ENCODE peak calls at places on chromosome 9, in six cellular contexts. One of them, this sample, is unnamed.

GRCh38 chr9:32677931-32678330 is 42.5 kb upstream of the TAF1L start:
- DNase-seq in PC-9: no peak
- DNase-seq in tibial artery: no peak
- DNase-seq in kidney: no peak
- DNase-seq in stomach: no peak
- DNase-seq in epithelial cell of esophagus: no peak
- DNase-seq in this sample: no peak

GRCh38 chr9:105030285-105030684 is 102.3 kb upstream of the ABCA1 start:
- DNase-seq in stomach: no peak
- DNase-seq in PC-9: no peak
- DNase-seq in tibial artery: no peak
- DNase-seq in epithelial cell of esophagus: peak
- DNase-seq in kidney: no peak
- DNase-seq in this sample: no peak

GRCh38 chr9:76912631-76913275 is 6.8 kb upstream of the PRUNE2 start:
- DNase-seq in stomach: no peak
- DNase-seq in kidney: no peak
- DNase-seq in epithelial cell of esophagus: peak
- DNase-seq in PC-9: no peak
- DNase-seq in tibial artery: no peak
- DNase-seq in this sample: no peak

GRCh38 chr9:133715866-133716563 is 22.1 kb downstream of the SARDH start:
- DNase-seq in epithelial cell of esophagus: no peak
- DNase-seq in kidney: peak
- DNase-seq in stomach: no peak
- DNase-seq in PC-9: peak
- DNase-seq in tibial artery: peak
- DNase-seq in this sample: no peak

GRCh38 chr9:8683496-8683895 is 883.9 kb upstream of the DMAC1 start:
- DNase-seq in stomach: no peak
- DNase-seq in epithelial cell of esophagus: no peak
- DNase-seq in PC-9: no peak
- DNase-seq in kidney: no peak
- DNase-seq in tibial artery: no peak
- DNase-seq in this sample: no peak

GRCh38 chr9:120265791-120266190 is 314.2 kb downstream of the CDK5RAP2 start:
- DNase-seq in tibial artery: no peak
- DNase-seq in epithelial cell of esophagus: peak
- DNase-seq in kidney: no peak
- DNase-seq in PC-9: no peak
- DNase-seq in stomach: no peak
- DNase-seq in this sample: no peak

GRCh38 chr9:85425153-85425611 is 316.6 kb downstream of the AGTPBP1 start:
- DNase-seq in stomach: peak
- DNase-seq in epithelial cell of esophagus: peak
- DNase-seq in tibial artery: peak
- DNase-seq in PC-9: peak
- DNase-seq in kidney: peak
- DNase-seq in this sample: peak

GRCh38 chr9:134278974-134279640 is 47.1 kb upstream of the RXRA start:
- DNase-seq in stomach: no peak
- DNase-seq in kidney: no peak
- DNase-seq in epithelial cell of esophagus: no peak
- DNase-seq in PC-9: no peak
- DNase-seq in tibial artery: no peak
- DNase-seq in this sample: no peak

GRCh38 chr9:136543830-136544548 is 1.9 kb downstream of the NOTCH1 start:
- DNase-seq in epithelial cell of esophagus: no peak
- DNase-seq in kidney: no peak
- DNase-seq in tibial artery: no peak
- DNase-seq in stomach: no peak
- DNase-seq in PC-9: no peak
- DNase-seq in this sample: no peak

GRCh38 chr9:127915801-127916664 is 808 bp downstream of the ST6GALNAC4 start:
- DNase-seq in tibial artery: peak
- DNase-seq in kidney: peak
- DNase-seq in stomach: no peak
- DNase-seq in PC-9: no peak
- DNase-seq in epithelial cell of esophagus: no peak
- DNase-seq in this sample: no peak

GRCh38 chr9:89218040-89218928 is 39.7 kb upstream of the SHC3 start:
- DNase-seq in stomach: no peak
- DNase-seq in kidney: no peak
- DNase-seq in epithelial cell of esophagus: no peak
- DNase-seq in tibial artery: no peak
- DNase-seq in PC-9: no peak
- DNase-seq in this sample: no peak

GRCh38 chr9:7844283-7844682 is 44.7 kb upstream of the DMAC1 start:
- DNase-seq in tibial artery: no peak
- DNase-seq in epithelial cell of esophagus: peak
- DNase-seq in kidney: no peak
- DNase-seq in stomach: no peak
- DNase-seq in PC-9: no peak
- DNase-seq in this sample: no peak

GRCh38 chr9:125525846-125526619 is 181.0 kb downstream of the MAPKAP1 start:
- DNase-seq in tibial artery: no peak
- DNase-seq in PC-9: no peak
- DNase-seq in epithelial cell of esophagus: no peak
- DNase-seq in kidney: no peak
- DNase-seq in stomach: no peak
- DNase-seq in this sample: no peak

GRCh38 chr9:38388283-38389223 is 3.9 kb upstream of the ALDH1B1 start:
- DNase-seq in kidney: no peak
- DNase-seq in stomach: no peak
- DNase-seq in epithelial cell of esophagus: peak
- DNase-seq in tibial artery: peak
- DNase-seq in PC-9: no peak
- DNase-seq in this sample: no peak

GRCh38 chr9:123053711-123054110 is 20.2 kb downstream of the GPR21 start:
- DNase-seq in stomach: no peak
- DNase-seq in epithelial cell of esophagus: no peak
- DNase-seq in PC-9: no peak
- DNase-seq in kidney: no peak
- DNase-seq in tibial artery: no peak
- DNase-seq in this sample: no peak

GRCh38 chr9:124776952-124777645 is at the start of gene OLFML2A:
- DNase-seq in epithelial cell of esophagus: peak
- DNase-seq in kidney: peak
- DNase-seq in PC-9: peak
- DNase-seq in stomach: no peak
- DNase-seq in tibial artery: peak
- DNase-seq in this sample: no peak

GRCh38 chr9:109258619-109259321 is 62.1 kb downstream of the EPB41L4B start:
- DNase-seq in PC-9: no peak
- DNase-seq in kidney: no peak
- DNase-seq in stomach: no peak
- DNase-seq in tibial artery: no peak
- DNase-seq in epithelial cell of esophagus: no peak
- DNase-seq in this sample: no peak

GRCh38 chr9:120099064-120099463 is 480.9 kb downstream of the CDK5RAP2 start:
- DNase-seq in PC-9: no peak
- DNase-seq in kidney: no peak
- DNase-seq in tibial artery: no peak
- DNase-seq in epithelial cell of esophagus: no peak
- DNase-seq in stomach: no peak
- DNase-seq in this sample: no peak

GRCh38 chr9:98369896-98370295 is 114.4 kb upstream of the TBC1D2 start:
- DNase-seq in tibial artery: no peak
- DNase-seq in epithelial cell of esophagus: no peak
- DNase-seq in kidney: no peak
- DNase-seq in stomach: no peak
- DNase-seq in PC-9: no peak
- DNase-seq in this sample: no peak

GRCh38 chr9:114678847-114679246 is 3.1 kb downstream of the TEX48 start:
- DNase-seq in tibial artery: no peak
- DNase-seq in kidney: no peak
- DNase-seq in PC-9: no peak
- DNase-seq in epithelial cell of esophagus: no peak
- DNase-seq in stomach: no peak
- DNase-seq in this sample: no peak

GRCh38 chr9:32378496-32378895 is 5.9 kb upstream of the ACO1 start:
- DNase-seq in kidney: no peak
- DNase-seq in PC-9: peak
- DNase-seq in stomach: no peak
- DNase-seq in tibial artery: no peak
- DNase-seq in epithelial cell of esophagus: peak
- DNase-seq in this sample: peak

GRCh38 chr9:26670052-26670640 is 222.5 kb downstream of the CAAP1 start:
- DNase-seq in kidney: no peak
- DNase-seq in tibial artery: no peak
- DNase-seq in PC-9: no peak
- DNase-seq in epithelial cell of esophagus: no peak
- DNase-seq in stomach: no peak
- DNase-seq in this sample: no peak

GRCh38 chr9:69674741-69675438 is 2.7 kb upstream of the APBA1 start:
- DNase-seq in tibial artery: no peak
- DNase-seq in kidney: no peak
- DNase-seq in stomach: no peak
- DNase-seq in epithelial cell of esophagus: peak
- DNase-seq in PC-9: no peak
- DNase-seq in this sample: no peak

GRCh38 chr9:125963932-125964331 is 216.8 kb downstream of the PBX3 start:
- DNase-seq in stomach: no peak
- DNase-seq in PC-9: no peak
- DNase-seq in epithelial cell of esophagus: no peak
- DNase-seq in tibial artery: no peak
- DNase-seq in kidney: no peak
- DNase-seq in this sample: no peak

GRCh38 chr9:89684912-89685636 is 80.3 kb downstream of the GADD45G start:
- DNase-seq in PC-9: no peak
- DNase-seq in stomach: peak
- DNase-seq in tibial artery: peak
- DNase-seq in epithelial cell of esophagus: no peak
- DNase-seq in kidney: no peak
- DNase-seq in this sample: no peak

GRCh38 chr9:91949946-91950664 is at the start of gene ROR2:
- DNase-seq in PC-9: no peak
- DNase-seq in kidney: peak
- DNase-seq in epithelial cell of esophagus: peak
- DNase-seq in tibial artery: peak
- DNase-seq in stomach: peak
- DNase-seq in this sample: no peak

GRCh38 chr9:91948423-91949292 is 1.4 kb downstream of the ROR2 start:
- DNase-seq in epithelial cell of esophagus: peak
- DNase-seq in kidney: peak
- DNase-seq in PC-9: no peak
- DNase-seq in stomach: peak
- DNase-seq in tibial artery: no peak
- DNase-seq in this sample: no peak

GRCh38 chr9:91948061-91948422 is 2.0 kb downstream of the ROR2 start:
- DNase-seq in PC-9: no peak
- DNase-seq in tibial artery: no peak
- DNase-seq in epithelial cell of esophagus: no peak
- DNase-seq in kidney: no peak
- DNase-seq in stomach: no peak
- DNase-seq in this sample: no peak

GRCh38 chr9:91946825-91947224 is 3.2 kb downstream of the ROR2 start:
- DNase-seq in epithelial cell of esophagus: no peak
- DNase-seq in stomach: no peak
- DNase-seq in tibial artery: no peak
- DNase-seq in kidney: no peak
- DNase-seq in PC-9: no peak
- DNase-seq in this sample: no peak

DNA sequence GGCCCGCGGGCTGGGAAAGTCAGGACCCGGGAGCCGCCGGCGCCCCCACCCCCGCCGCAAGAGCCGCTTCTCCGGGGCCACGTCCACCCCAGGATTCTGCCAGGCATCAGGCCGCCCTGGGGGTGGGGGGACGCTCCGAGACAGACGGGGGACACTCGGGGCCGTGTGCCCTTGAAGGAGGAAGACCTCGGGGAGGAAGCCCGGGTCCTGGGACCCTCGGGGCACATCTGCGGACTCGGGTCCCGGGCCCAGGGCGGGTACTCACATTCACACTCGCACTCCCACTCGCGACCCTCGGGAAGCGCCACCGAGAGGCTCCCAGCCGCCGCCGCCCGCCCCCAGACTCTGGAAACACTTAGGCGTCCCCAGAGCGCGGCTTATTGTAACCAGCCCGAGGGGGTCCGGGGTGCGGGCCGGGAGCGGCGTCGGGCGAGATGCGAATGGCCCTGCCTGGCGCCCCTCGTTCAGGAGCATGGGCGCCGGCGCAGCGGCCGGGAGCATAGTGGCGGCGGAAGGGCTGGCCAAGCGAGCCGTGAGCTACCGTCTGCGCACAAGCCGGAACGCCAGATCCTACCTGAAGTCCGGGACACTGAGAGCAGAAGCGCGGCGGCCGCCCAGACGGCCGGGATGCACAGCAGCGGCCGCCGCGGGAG is 609 bp downstream of the ROR2 start:
- DNase-seq in stomach: no peak
- DNase-seq in epithelial cell of esophagus: peak
- DNase-seq in kidney: peak
- DNase-seq in tibial artery: no peak
- DNase-seq in PC-9: no peak
- DNase-seq in this sample: no peak
- TF ChIP-seq CTCF in stomach: no peak
- TF ChIP-seq CTCF in epithelial cell of esophagus: no peak
- TF ChIP-seq CTCF in kidney: no peak
- TF ChIP-seq CTCF in tibial artery: no peak
- TF ChIP-seq CTCF in PC-9: no peak
- TF ChIP-seq CTCF in this sample: no peak

GRCh38 chr9:121798941-121799340 is 147.5 kb downstream of the DAB2IP start:
- DNase-seq in stomach: no peak
- DNase-seq in kidney: no peak
- DNase-seq in PC-9: no peak
- DNase-seq in epithelial cell of esophagus: no peak
- DNase-seq in tibial artery: no peak
- DNase-seq in this sample: no peak
- H3K4me3 ChIP-seq in stomach: no peak
- H3K4me3 ChIP-seq in kidney: no peak
- H3K4me3 ChIP-seq in PC-9: no peak
- H3K4me3 ChIP-seq in epithelial cell of esophagus: no peak
- H3K4me3 ChIP-seq in tibial artery: no peak
- H3K4me3 ChIP-seq in this sample: no peak

GRCh38 chr9:96616817-96617438 is 2.7 kb downstream of the CDC14B start:
- DNase-seq in stomach: no peak
- DNase-seq in epithelial cell of esophagus: no peak
- DNase-seq in tibial artery: no peak
- DNase-seq in kidney: no peak
- DNase-seq in PC-9: no peak
- DNase-seq in this sample: no peak
- TF ChIP-seq CTCF in stomach: no peak
- TF ChIP-seq CTCF in epithelial cell of esophagus: no peak
- TF ChIP-seq CTCF in tibial artery: no peak
- TF ChIP-seq CTCF in kidney: no peak
- TF ChIP-seq CTCF in PC-9: no peak
- TF ChIP-seq CTCF in this sample: no peak

DNA sequence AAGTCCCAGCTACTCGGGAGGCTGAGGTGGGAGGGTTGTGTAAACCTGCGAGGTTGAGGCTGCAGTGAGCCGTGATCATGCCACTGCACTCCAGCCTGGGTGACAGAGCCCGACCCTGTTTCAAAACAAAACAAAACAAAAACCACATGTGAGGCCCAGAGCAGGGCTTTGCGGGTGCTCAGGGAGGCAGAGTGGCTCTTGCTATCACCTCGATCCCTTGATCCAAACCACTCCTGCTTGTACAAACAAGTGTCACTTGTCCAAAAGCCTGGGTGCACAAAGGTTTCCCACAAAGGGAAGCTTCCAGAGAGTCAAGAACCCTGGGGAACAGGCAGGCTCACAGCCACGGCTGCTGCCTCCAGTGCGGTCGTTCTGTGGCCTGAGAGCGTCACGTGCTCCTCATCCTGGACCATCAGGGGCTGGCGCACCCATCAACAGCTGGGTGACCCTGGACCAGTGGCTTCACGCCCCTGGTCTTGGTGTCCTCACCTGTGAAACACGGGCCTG is 162.7 kb downstream of the C9orf50 start:
- DNase-seq in kidney: peak
- DNase-seq in tibial artery: no peak
- DNase-seq in epithelial cell of esophagus: no peak
- DNase-seq in PC-9: no peak
- DNase-seq in stomach: peak
- DNase-seq in this sample: no peak
- H3K4me3 ChIP-seq in kidney: no peak
- H3K4me3 ChIP-seq in tibial artery: no peak
- H3K4me3 ChIP-seq in epithelial cell of esophagus: no peak
- H3K4me3 ChIP-seq in PC-9: no peak
- H3K4me3 ChIP-seq in stomach: no peak
- H3K4me3 ChIP-seq in this sample: no peak